ENCODE peak calls at places on chromosomes 7 and 10, in five cellular contexts. Y is mesenteric fat pad, G is RWPE1, C is lung microvascular endothelial cell, D is heart left ventricle. Q is an unnamed sample.
A peak's percentile ranks its signal among the peaks of the same experiment; 100 is the strongest.

GRCh38 chr7:83096065-83096580 is 66.6 kb downstream of the PCLO start:
- DNase-seq in G (no peak), D (no peak), Y (no peak), C (no peak), Q (no peak)

GRCh38 chr7:19572566-19572965 is 136.3 kb downstream of the POLR1F start:
- DNase-seq in G (no peak), Y (no peak), C (no peak), D (no peak), Q (no peak)

GRCh38 chr10:95048206-95048605 is 21.1 kb downstream of the CYP2C8 start:
- DNase-seq in D (no peak), Y (no peak), G (no peak), C (no peak), Q (no peak)

GRCh38 chr7:41232086-41232485 is 470.8 kb downstream of the INHBA start:
- DNase-seq in G (no peak), D (no peak), Y (no peak), C (no peak), Q (no peak)

GRCh38 chr7:2864204-2864985 is 20.3 kb upstream of the GNA12 start:
- DNase-seq in G (no peak), C (no peak), D (no peak), Y (no peak), Q (no peak)

GRCh38 chr10:121608669-121609190 is 10.5 kb upstream of the FGFR2 start:
- DNase-seq in Y (peak; percentile 89), D (peak; percentile 34), C (peak; percentile 28), G (peak; percentile 75), Q (peak; percentile 24)

GRCh38 chr7:30921540-30921930 is 9.9 kb downstream of the AQP1 start:
- DNase-seq in C (no peak), D (no peak), G (no peak), Y (no peak), Q (no peak)

GRCh38 chr10:106506509-106507265 is 657.8 kb downstream of the SORCS1 start:
- DNase-seq in Y (no peak), G (peak; percentile 81), C (no peak), D (no peak), Q (no peak)

GRCh38 chr10:12510566-12510965 is 161.2 kb downstream of the CAMK1D start:
- DNase-seq in C (peak; percentile 9), Y (no peak), D (no peak), G (no peak), Q (no peak)

GRCh38 chr7:129225206-129225930 is 538 bp downstream of the AHCYL2 start:
- DNase-seq in C (peak; percentile 45), D (peak; percentile 67), Y (no peak), G (peak; percentile 23), Q (peak; percentile 72)

GRCh38 chr10:76115471-76116155 is 684.2 kb downstream of the LRMDA start:
- DNase-seq in G (no peak), C (no peak), Y (no peak), D (no peak), Q (no peak)

GRCh38 chr7:124700655-124701054 is 64.9 kb downstream of the GPR37 start:
- DNase-seq in C (no peak), D (no peak), Y (no peak), G (peak; percentile 4), Q (no peak)

GRCh38 chr7:95324396-95324795 is at the start of gene PON1:
- DNase-seq in G (no peak), C (no peak), D (no peak), Y (no peak), Q (no peak)

GRCh38 chr7:88523645-88524044 is 217.0 kb upstream of the STEAP4 start:
- DNase-seq in Y (no peak), D (no peak), C (no peak), G (no peak), Q (no peak)

GRCh38 chr10:70523549-70523948 is 45.0 kb downstream of the PALD1 start:
- DNase-seq in C (no peak), G (no peak), Y (no peak), D (no peak), Q (no peak)

GRCh38 chr7:70634610-70635068 is 497.3 kb upstream of the GALNT17 start:
- DNase-seq in C (no peak), Y (no peak), D (no peak), G (no peak), Q (no peak)

GRCh38 chr7:48426331-48426965 is 255.2 kb downstream of the ABCA13 start:
- DNase-seq in G (no peak), Y (no peak), C (no peak), D (no peak), Q (no peak)

GRCh38 chr10:119120875-119121274 is 17.0 kb downstream of the DENND10 start:
- DNase-seq in G (no peak), D (no peak), Y (no peak), C (no peak), Q (no peak)

GRCh38 chr7:123746055-123746454 is 2.7 kb downstream of the WASL start:
- DNase-seq in Y (no peak), D (no peak), G (no peak), C (no peak), Q (no peak)

GRCh38 chr10:50561816-50562215 is 61.9 kb downstream of the SGMS1 start:
- DNase-seq in Y (no peak), G (peak; percentile 50), C (no peak), D (no peak), Q (no peak)

GRCh38 chr7:129825005-129825553 is 127.7 kb downstream of the UBE2H start:
- DNase-seq in G (peak; percentile 61), Y (peak; percentile 93), D (peak; percentile 64), C (no peak), Q (no peak)

GRCh38 chr7:136964347-136964746 is 95.9 kb downstream of the CHRM2 start:
- DNase-seq in G (no peak), C (no peak), D (no peak), Y (no peak), Q (peak; percentile 2)

GRCh38 chr10:75744242-75744641 is 312.8 kb downstream of the LRMDA start:
- DNase-seq in C (no peak), Y (no peak), D (no peak), G (no peak), Q (no peak)

GRCh38 chr10:37488792-37489657 is 363.6 kb downstream of the ANKRD30A start:
- DNase-seq in C (no peak), Y (no peak), G (peak; percentile 79), D (no peak), Q (no peak)